ENCODE peak calls at places on chromosome 15, in four cellular contexts. One of them, this sample, is unnamed.

GRCh38 chr15:88954431-88955277 is 41.5 kb upstream of the MFGE8 start:
- DNase-seq in GM23338: no peak
- DNase-seq in psoas muscle: peak
- DNase-seq in thyroid gland: peak
- DNase-seq in this sample: peak

GRCh38 chr15:41915203-41915994 is 21.5 kb upstream of the SPTBN5 start:
- DNase-seq in thyroid gland: no peak
- DNase-seq in GM23338: no peak
- DNase-seq in psoas muscle: no peak
- DNase-seq in this sample: no peak

GRCh38 chr15:75731248-75732100 is 18.8 kb upstream of the CSPG4 start:
- DNase-seq in thyroid gland: no peak
- DNase-seq in GM23338: peak
- DNase-seq in psoas muscle: peak
- DNase-seq in this sample: no peak

GRCh38 chr15:74238984-74239645 is 3.0 kb downstream of the CCDC33 start:
- DNase-seq in thyroid gland: peak
- DNase-seq in psoas muscle: no peak
- DNase-seq in GM23338: no peak
- DNase-seq in this sample: no peak

GRCh38 chr15:88331291-88331690 is 74.8 kb upstream of the NTRK3 start:
- DNase-seq in psoas muscle: no peak
- DNase-seq in thyroid gland: peak
- DNase-seq in GM23338: peak
- DNase-seq in this sample: peak

GRCh38 chr15:43135351-43135750 is 2.0 kb downstream of the TMEM62 start:
- DNase-seq in GM23338: peak
- DNase-seq in psoas muscle: no peak
- DNase-seq in thyroid gland: no peak
- DNase-seq in this sample: no peak

GRCh38 chr15:35857812-35858211 is 311.8 kb upstream of the DPH6 start:
- DNase-seq in psoas muscle: no peak
- DNase-seq in thyroid gland: no peak
- DNase-seq in GM23338: no peak
- DNase-seq in this sample: no peak

GRCh38 chr15:63945005-63945788 is 101.1 kb downstream of the DAPK2 start:
- DNase-seq in thyroid gland: peak
- DNase-seq in GM23338: peak
- DNase-seq in psoas muscle: peak
- DNase-seq in this sample: peak

GRCh38 chr15:84789762-84790161 is 27.4 kb upstream of the ALPK3 start:
- DNase-seq in thyroid gland: peak
- DNase-seq in GM23338: no peak
- DNase-seq in psoas muscle: no peak
- DNase-seq in this sample: no peak

GRCh38 chr15:79674124-79674465 is 222.7 kb downstream of the MTHFS start:
- DNase-seq in psoas muscle: no peak
- DNase-seq in GM23338: no peak
- DNase-seq in thyroid gland: no peak
- DNase-seq in this sample: no peak

GRCh38 chr15:38038659-38039442 is 104.4 kb downstream of the TMCO5A start:
- DNase-seq in psoas muscle: no peak
- DNase-seq in GM23338: no peak
- DNase-seq in thyroid gland: no peak
- DNase-seq in this sample: peak

GRCh38 chr15:45371546-45371945 is 6.8 kb downstream of the GATM start:
- DNase-seq in thyroid gland: no peak
- DNase-seq in GM23338: no peak
- DNase-seq in psoas muscle: no peak
- DNase-seq in this sample: no peak

GRCh38 chr15:57345584-57345983 is 30.7 kb upstream of the CGNL1 start:
- DNase-seq in psoas muscle: no peak
- DNase-seq in thyroid gland: no peak
- DNase-seq in GM23338: peak
- DNase-seq in this sample: no peak

GRCh38 chr15:44501768-44502366 is 35.1 kb upstream of the EIF3J start:
- DNase-seq in psoas muscle: no peak
- DNase-seq in GM23338: peak
- DNase-seq in thyroid gland: no peak
- DNase-seq in this sample: no peak

GRCh38 chr15:89998141-89998661 is 2.9 kb upstream of the ZNF710 start:
- DNase-seq in psoas muscle: no peak
- DNase-seq in thyroid gland: no peak
- DNase-seq in GM23338: no peak
- DNase-seq in this sample: peak

GRCh38 chr15:83890584-83890983 is 236.7 kb downstream of the ADAMTSL3 start:
- DNase-seq in GM23338: no peak
- DNase-seq in psoas muscle: no peak
- DNase-seq in thyroid gland: peak
- DNase-seq in this sample: no peak

GRCh38 chr15:80984856-80985255 is 4.8 kb downstream of the MESD start:
- DNase-seq in psoas muscle: no peak
- DNase-seq in thyroid gland: no peak
- DNase-seq in GM23338: no peak
- DNase-seq in this sample: no peak

GRCh38 chr15:41417418-41417811 is 520 bp downstream of the RTF1 start:
- DNase-seq in thyroid gland: peak
- DNase-seq in psoas muscle: peak
- DNase-seq in GM23338: peak
- DNase-seq in this sample: peak

GRCh38 chr15:76285241-76285825 is 25.9 kb downstream of the ETFA start:
- DNase-seq in psoas muscle: no peak
- DNase-seq in GM23338: peak
- DNase-seq in thyroid gland: no peak
- DNase-seq in this sample: peak

GRCh38 chr15:42692997-42693396 is 43.9 kb downstream of the CDAN1 start:
- DNase-seq in psoas muscle: no peak
- DNase-seq in GM23338: no peak
- DNase-seq in thyroid gland: no peak
- DNase-seq in this sample: no peak

GRCh38 chr15:40803688-40804087 is 3.2 kb upstream of the ZFYVE19 start:
- DNase-seq in thyroid gland: no peak
- DNase-seq in GM23338: no peak
- DNase-seq in psoas muscle: no peak
- DNase-seq in this sample: no peak

GRCh38 chr15:85396554-85396953 is 16.2 kb downstream of the AKAP13 start:
- DNase-seq in GM23338: no peak
- DNase-seq in psoas muscle: no peak
- DNase-seq in thyroid gland: no peak
- DNase-seq in this sample: no peak

GRCh38 chr15:42744200-42744599 is 7.3 kb upstream of the CDAN1 start:
- DNase-seq in thyroid gland: no peak
- DNase-seq in GM23338: no peak
- DNase-seq in psoas muscle: no peak
- DNase-seq in this sample: no peak

GRCh38 chr15:79290642-79291275 is 8.2 kb downstream of the ANKRD34C start:
- DNase-seq in thyroid gland: no peak
- DNase-seq in GM23338: no peak
- DNase-seq in psoas muscle: no peak
- DNase-seq in this sample: no peak

GRCh38 chr15:67917636-67918035 is 77.8 kb upstream of the RNU6-1 start:
- DNase-seq in psoas muscle: no peak
- DNase-seq in thyroid gland: no peak
- DNase-seq in GM23338: no peak
- DNase-seq in this sample: no peak

GRCh38 chr15:79296583-79296982 is 14.1 kb downstream of the ANKRD34C start:
- DNase-seq in psoas muscle: no peak
- DNase-seq in thyroid gland: no peak
- DNase-seq in GM23338: peak
- DNase-seq in this sample: no peak

GRCh38 chr15:48582472-48583235 is 62.9 kb downstream of the FBN1 start:
- DNase-seq in thyroid gland: no peak
- DNase-seq in GM23338: no peak
- DNase-seq in psoas muscle: no peak
- DNase-seq in this sample: peak

GRCh38 chr15:78399081-78399480 is 38.9 kb upstream of the IREB2 start:
- DNase-seq in psoas muscle: no peak
- DNase-seq in thyroid gland: no peak
- DNase-seq in GM23338: no peak
- DNase-seq in this sample: no peak

GRCh38 chr15:91844928-91845327 is 8.6 kb upstream of the SLCO3A1 start:
- DNase-seq in psoas muscle: no peak
- DNase-seq in GM23338: no peak
- DNase-seq in thyroid gland: no peak
- DNase-seq in this sample: no peak

GRCh38 chr15:42955518-42955917 is 34.9 kb upstream of the TTBK2 start:
- DNase-seq in psoas muscle: no peak
- DNase-seq in thyroid gland: no peak
- DNase-seq in GM23338: no peak
- DNase-seq in this sample: peak

GRCh38 chr15:38563723-38564519 is 693 bp downstream of the RASGRP1 start:
- DNase-seq in GM23338: peak
- DNase-seq in thyroid gland: peak
- DNase-seq in psoas muscle: peak
- DNase-seq in this sample: no peak

GRCh38 chr15:45473068-45473467 is 49.5 kb downstream of the SLC30A4 start:
- DNase-seq in psoas muscle: no peak
- DNase-seq in thyroid gland: no peak
- DNase-seq in GM23338: no peak
- DNase-seq in this sample: no peak

GRCh38 chr15:81901323-81901722 is 144.5 kb downstream of the MEX3B start:
- DNase-seq in GM23338: no peak
- DNase-seq in thyroid gland: no peak
- DNase-seq in psoas muscle: no peak
- DNase-seq in this sample: no peak

GRCh38 chr15:100919481-100920405 is 586 bp downstream of the LRRK1 start:
- DNase-seq in psoas muscle: no peak
- DNase-seq in GM23338: peak
- DNase-seq in thyroid gland: peak
- DNase-seq in this sample: no peak
- H3K27ac ChIP-seq in psoas muscle: peak
- H3K27ac ChIP-seq in GM23338: no peak
- H3K27ac ChIP-seq in thyroid gland: no peak
- H3K27ac ChIP-seq in this sample: no peak

GRCh38 chr15:29670945-29671307 is 151.3 kb downstream of the TJP1 start:
- DNase-seq in GM23338: no peak
- DNase-seq in psoas muscle: no peak
- DNase-seq in thyroid gland: peak
- DNase-seq in this sample: peak

GRCh38 chr15:29671308-29671981 is 150.8 kb downstream of the TJP1 start:
- DNase-seq in thyroid gland: no peak
- DNase-seq in psoas muscle: no peak
- DNase-seq in GM23338: no peak
- DNase-seq in this sample: peak

GRCh38 chr15:29668120-29668602 is 154.1 kb downstream of the TJP1 start:
- DNase-seq in GM23338: peak
- DNase-seq in thyroid gland: peak
- DNase-seq in psoas muscle: no peak
- DNase-seq in this sample: peak

GRCh38 chr15:29670266-29670665 is 152.0 kb downstream of the TJP1 start:
- DNase-seq in GM23338: no peak
- DNase-seq in thyroid gland: no peak
- DNase-seq in psoas muscle: no peak
- DNase-seq in this sample: no peak

DNA sequence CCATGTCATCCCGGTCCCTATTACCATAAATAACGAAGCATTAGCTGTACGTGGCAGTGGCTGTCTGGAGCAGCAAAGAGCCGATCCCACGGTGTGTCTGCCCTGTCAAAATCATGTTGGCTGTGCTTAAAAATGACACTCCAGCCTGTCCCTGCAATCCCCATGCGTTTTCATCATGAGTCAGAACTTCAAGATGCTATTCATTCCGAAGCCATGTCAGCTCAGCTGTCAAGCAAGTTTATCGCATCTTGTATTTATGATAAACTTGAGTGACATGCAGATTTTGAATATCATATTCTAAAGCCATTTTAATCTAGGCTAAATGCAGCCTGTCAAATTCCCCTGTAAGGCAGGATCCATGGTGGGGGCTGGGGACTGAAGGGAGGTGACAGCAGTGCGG is 152.4 kb downstream of the TJP1 start:
- DNase-seq in GM23338: no peak
- DNase-seq in thyroid gland: no peak
- DNase-seq in psoas muscle: no peak
- DNase-seq in this sample: peak
- H3K4me3 ChIP-seq in GM23338: no peak
- H3K4me3 ChIP-seq in thyroid gland: no peak
- H3K4me3 ChIP-seq in psoas muscle: no peak
- H3K4me3 ChIP-seq in this sample: no peak

GRCh38 chr15:71656425-71656824 is 153.9 kb upstream of the NR2E3 start:
- DNase-seq in psoas muscle: no peak
- DNase-seq in GM23338: no peak
- DNase-seq in thyroid gland: no peak
- DNase-seq in this sample: no peak

GRCh38 chr15:71657141-71657540 is 153.2 kb upstream of the NR2E3 start:
- DNase-seq in psoas muscle: no peak
- DNase-seq in GM23338: no peak
- DNase-seq in thyroid gland: no peak
- DNase-seq in this sample: no peak

GRCh38 chr15:71651750-71652186 is 158.6 kb upstream of the NR2E3 start:
- DNase-seq in psoas muscle: no peak
- DNase-seq in thyroid gland: peak
- DNase-seq in GM23338: peak
- DNase-seq in this sample: peak

GRCh38 chr15:71653986-71654713 is 156.2 kb upstream of the NR2E3 start:
- DNase-seq in psoas muscle: no peak
- DNase-seq in GM23338: no peak
- DNase-seq in thyroid gland: no peak
- DNase-seq in this sample: no peak

DNA sequence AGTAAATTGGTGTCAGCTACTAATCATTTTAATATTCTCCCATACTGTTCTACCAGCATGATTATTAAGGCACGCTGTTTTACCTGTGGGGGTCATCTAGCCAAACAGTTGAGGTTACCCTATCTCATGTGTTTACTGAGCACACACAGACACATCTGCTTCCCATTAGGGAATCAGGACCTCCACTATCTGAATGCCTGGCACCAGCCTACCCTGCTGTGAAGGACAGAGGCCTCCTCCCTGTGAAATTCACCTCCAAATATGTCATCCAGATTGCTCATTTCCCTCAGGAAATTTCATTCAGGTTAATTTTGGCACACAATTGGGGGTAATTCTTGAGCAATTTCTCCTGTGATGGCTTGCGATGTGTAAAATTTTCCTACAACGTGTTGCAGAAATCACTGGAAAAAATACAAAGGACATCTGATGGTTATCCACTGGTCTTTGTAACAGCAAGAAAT is 155.6 kb upstream of the NR2E3 start:
- DNase-seq in GM23338: no peak
- DNase-seq in thyroid gland: peak
- DNase-seq in psoas muscle: no peak
- DNase-seq in this sample: no peak
- H3K27ac ChIP-seq in GM23338: no peak
- H3K27ac ChIP-seq in thyroid gland: no peak
- H3K27ac ChIP-seq in psoas muscle: no peak
- H3K27ac ChIP-seq in this sample: no peak

DNA sequence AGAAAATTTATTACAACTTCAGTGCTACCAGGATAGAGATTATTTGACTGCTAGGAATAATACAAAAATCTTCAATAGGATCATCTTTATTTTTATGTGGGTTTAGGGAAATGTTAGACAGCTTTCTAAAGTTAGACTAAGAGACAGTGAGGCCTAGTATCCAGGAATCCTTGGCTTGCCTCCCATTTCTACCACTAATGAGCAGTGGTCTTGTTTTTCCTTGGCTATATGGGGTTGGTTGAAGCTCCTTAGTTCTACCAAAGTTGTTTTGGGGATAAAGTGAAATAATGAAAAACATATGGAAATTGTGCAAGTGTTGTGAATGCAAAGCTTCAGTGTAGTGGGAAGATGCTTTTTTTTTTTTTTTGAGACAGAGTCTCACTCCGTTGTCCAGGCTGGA is 16.8 kb downstream of the AP4E1 start:
- DNase-seq in psoas muscle: no peak
- DNase-seq in thyroid gland: no peak
- DNase-seq in GM23338: no peak
- DNase-seq in this sample: no peak
- H3K4me3 ChIP-seq in psoas muscle: no peak
- H3K4me3 ChIP-seq in thyroid gland: no peak
- H3K4me3 ChIP-seq in GM23338: no peak
- H3K4me3 ChIP-seq in this sample: no peak

This sample was measured in brain microvascular endothelial cell.